ENCODE peak calls at places on chromosome 22, in four cellular contexts. One of them, this sample, is unnamed. For H3K4me1, the result is how much of the 10 kb centered on the place peaks cover.

GRCh38 chr22:29691636-29692326 is 28.0 kb upstream of the CABP7 start:
- DNase-seq in tibial nerve: no peak
- DNase-seq in gastrocnemius medialis: no peak
- DNase-seq in endothelial cell of umbilical vein: no peak
- DNase-seq in this sample: no peak

GRCh38 chr22:37804886-37805857 is 2.6 kb upstream of the GCAT start:
- DNase-seq in tibial nerve: peak
- DNase-seq in gastrocnemius medialis: peak
- DNase-seq in endothelial cell of umbilical vein: peak
- DNase-seq in this sample: peak

GRCh38 chr22:24834845-24835570 is 29.0 kb downstream of the SGSM1 start:
- DNase-seq in tibial nerve: no peak
- DNase-seq in gastrocnemius medialis: no peak
- DNase-seq in endothelial cell of umbilical vein: peak
- DNase-seq in this sample: no peak

GRCh38 chr22:20571531-20572007 is 64.2 kb downstream of the MED15 start:
- DNase-seq in tibial nerve: no peak
- DNase-seq in gastrocnemius medialis: no peak
- DNase-seq in endothelial cell of umbilical vein: peak
- DNase-seq in this sample: no peak

GRCh38 chr22:26524870-26525269 is 12.6 kb upstream of the TFIP11 start:
- DNase-seq in tibial nerve: no peak
- DNase-seq in gastrocnemius medialis: no peak
- DNase-seq in endothelial cell of umbilical vein: no peak
- DNase-seq in this sample: no peak

GRCh38 chr22:27086080-27086479 is 428.7 kb downstream of the MIAT start:
- DNase-seq in tibial nerve: no peak
- DNase-seq in gastrocnemius medialis: no peak
- DNase-seq in endothelial cell of umbilical vein: no peak
- DNase-seq in this sample: no peak

GRCh38 chr22:29243874-29244446 is 23.8 kb downstream of the RHBDD3 start:
- DNase-seq in tibial nerve: no peak
- DNase-seq in gastrocnemius medialis: no peak
- DNase-seq in endothelial cell of umbilical vein: no peak
- DNase-seq in this sample: no peak

GRCh38 chr22:30890689-30891442 is 77.7 kb downstream of the MORC2 start:
- DNase-seq in tibial nerve: no peak
- DNase-seq in gastrocnemius medialis: no peak
- DNase-seq in endothelial cell of umbilical vein: peak
- DNase-seq in this sample: peak

GRCh38 chr22:16932577-16932976 is 75.4 kb downstream of the GAB4 start:
- DNase-seq in tibial nerve: no peak
- DNase-seq in gastrocnemius medialis: peak
- DNase-seq in endothelial cell of umbilical vein: no peak
- DNase-seq in this sample: no peak

GRCh38 chr22:20583471-20583922 is 76.1 kb downstream of the MED15 start:
- DNase-seq in tibial nerve: no peak
- DNase-seq in gastrocnemius medialis: no peak
- DNase-seq in endothelial cell of umbilical vein: no peak
- DNase-seq in this sample: no peak

GRCh38 chr22:20238567-20239062 is 29.5 kb downstream of the RTN4R start:
- DNase-seq in tibial nerve: no peak
- DNase-seq in gastrocnemius medialis: no peak
- DNase-seq in endothelial cell of umbilical vein: peak
- DNase-seq in this sample: peak

GRCh38 chr22:31451709-31452571 is 37.7 kb downstream of the EIF4ENIF1 start:
- DNase-seq in tibial nerve: no peak
- DNase-seq in gastrocnemius medialis: no peak
- DNase-seq in endothelial cell of umbilical vein: peak
- DNase-seq in this sample: no peak

GRCh38 chr22:33519140-33519973 is 400.9 kb downstream of the LARGE1 start:
- DNase-seq in tibial nerve: no peak
- DNase-seq in gastrocnemius medialis: no peak
- DNase-seq in endothelial cell of umbilical vein: no peak
- DNase-seq in this sample: peak

GRCh38 chr22:22042599-22043295 is 60.2 kb upstream of the TOP3B start:
- DNase-seq in tibial nerve: no peak
- DNase-seq in gastrocnemius medialis: no peak
- DNase-seq in endothelial cell of umbilical vein: no peak
- DNase-seq in this sample: no peak

GRCh38 chr22:25114369-25115362 is 85.0 kb upstream of the CRYBB3 start:
- DNase-seq in tibial nerve: no peak
- DNase-seq in gastrocnemius medialis: no peak
- DNase-seq in endothelial cell of umbilical vein: peak
- DNase-seq in this sample: no peak

GRCh38 chr22:47143249-47143938 is 380.9 kb downstream of the TBC1D22A start:
- DNase-seq in tibial nerve: no peak
- DNase-seq in gastrocnemius medialis: no peak
- DNase-seq in endothelial cell of umbilical vein: no peak
- DNase-seq in this sample: no peak

GRCh38 chr22:20319041-20319744 is 667 bp downstream of the DGCR6L start:
- DNase-seq in tibial nerve: no peak
- DNase-seq in gastrocnemius medialis: no peak
- DNase-seq in endothelial cell of umbilical vein: peak
- DNase-seq in this sample: peak

GRCh38 chr22:44186737-44187136 is 6.0 kb downstream of the PARVG start:
- DNase-seq in tibial nerve: no peak
- DNase-seq in gastrocnemius medialis: no peak
- DNase-seq in endothelial cell of umbilical vein: no peak
- DNase-seq in this sample: no peak

GRCh38 chr22:46549971-46550641 is 12.7 kb upstream of the CELSR1 start:
- DNase-seq in tibial nerve: no peak
- DNase-seq in gastrocnemius medialis: no peak
- DNase-seq in endothelial cell of umbilical vein: no peak
- DNase-seq in this sample: no peak

GRCh38 chr22:42662114-42663021 is 13.2 kb upstream of the CYB5R3 start:
- DNase-seq in tibial nerve: peak
- DNase-seq in gastrocnemius medialis: peak
- DNase-seq in endothelial cell of umbilical vein: peak
- DNase-seq in this sample: peak

GRCh38 chr22:41429946-41430332 is 16.7 kb downstream of the TOB2 start:
- DNase-seq in tibial nerve: no peak
- DNase-seq in gastrocnemius medialis: no peak
- DNase-seq in endothelial cell of umbilical vein: no peak
- DNase-seq in this sample: no peak

GRCh38 chr22:37981282-37982011 is 2.9 kb downstream of the SOX10 start:
- DNase-seq in tibial nerve: no peak
- DNase-seq in gastrocnemius medialis: no peak
- DNase-seq in endothelial cell of umbilical vein: no peak
- DNase-seq in this sample: no peak

GRCh38 chr22:46442217-46442853 is 95.1 kb downstream of the CELSR1 start:
- DNase-seq in tibial nerve: no peak
- DNase-seq in gastrocnemius medialis: no peak
- DNase-seq in endothelial cell of umbilical vein: no peak
- DNase-seq in this sample: no peak

GRCh38 chr22:38083931-38084631 is at the start of gene SLC16A8:
- DNase-seq in tibial nerve: no peak
- DNase-seq in gastrocnemius medialis: no peak
- DNase-seq in endothelial cell of umbilical vein: no peak
- DNase-seq in this sample: no peak

GRCh38 chr22:34099278-34099677 is 179.0 kb upstream of the LARGE1 start:
- DNase-seq in tibial nerve: no peak
- DNase-seq in gastrocnemius medialis: no peak
- DNase-seq in endothelial cell of umbilical vein: no peak
- DNase-seq in this sample: no peak

DNA sequence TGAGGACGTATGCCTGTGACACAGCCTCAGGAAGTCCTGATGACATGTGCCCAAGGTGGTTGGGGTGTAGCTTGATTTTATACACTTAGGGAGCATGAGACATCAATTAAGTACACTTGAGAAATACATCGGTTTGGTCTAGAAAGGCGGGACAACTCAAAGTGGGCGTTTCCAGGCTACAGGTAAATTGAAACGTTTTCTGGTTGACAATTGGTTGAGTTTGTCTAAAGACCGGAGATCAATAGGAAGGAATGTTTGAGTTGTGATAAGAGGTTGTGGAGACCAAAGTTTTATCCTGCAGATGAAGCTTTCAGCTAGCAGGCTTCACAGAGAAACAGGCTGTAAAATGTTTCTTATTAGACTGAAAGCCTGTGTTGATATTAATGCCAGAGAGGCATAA is 6.8 kb downstream of the APOL3 start:
- DNase-seq in tibial nerve: no peak
- DNase-seq in gastrocnemius medialis: no peak
- DNase-seq in endothelial cell of umbilical vein: no peak
- DNase-seq in this sample: no peak
- H3K4me1 ChIP-seq in tibial nerve: half or more
- H3K4me1 ChIP-seq in gastrocnemius medialis: half or more
- H3K4me1 ChIP-seq in endothelial cell of umbilical vein: under half
- H3K4me1 ChIP-seq in this sample: under half

DNA sequence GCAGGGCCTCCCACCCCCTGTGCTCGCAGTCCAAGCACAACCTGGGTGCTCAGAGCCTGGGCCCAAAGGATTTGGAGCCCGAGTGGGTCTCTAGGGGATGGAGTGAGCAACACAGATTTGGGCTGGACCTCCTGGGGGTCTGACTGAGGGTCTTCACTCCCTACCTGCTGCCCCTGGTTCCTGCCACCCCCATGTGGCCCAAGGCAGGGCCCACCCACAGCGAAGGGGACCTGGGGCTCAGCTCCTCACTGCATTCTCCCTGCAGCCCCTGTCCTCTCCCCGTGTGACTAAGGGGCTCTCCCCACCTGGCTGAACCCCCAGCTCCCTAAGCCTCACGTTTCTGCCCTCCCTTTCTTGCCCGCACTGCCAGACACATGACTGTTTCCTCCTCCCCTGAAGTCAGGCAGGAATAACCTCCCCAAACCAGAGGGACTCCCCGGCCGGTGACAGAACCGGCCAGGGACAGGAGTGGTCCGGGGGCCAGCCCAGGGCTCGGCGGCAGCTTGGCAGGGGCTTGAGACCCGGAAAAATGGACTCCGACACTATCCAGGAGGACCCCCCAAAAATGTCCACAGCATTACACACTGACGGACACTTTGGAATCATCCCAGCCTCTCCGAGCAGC is 57.9 kb downstream of the BRD1 start:
- DNase-seq in tibial nerve: no peak
- DNase-seq in gastrocnemius medialis: peak
- DNase-seq in endothelial cell of umbilical vein: no peak
- DNase-seq in this sample: no peak
- H3K27ac ChIP-seq in tibial nerve: no peak
- H3K27ac ChIP-seq in gastrocnemius medialis: no peak
- H3K27ac ChIP-seq in endothelial cell of umbilical vein: no peak
- H3K27ac ChIP-seq in this sample: no peak

DNA sequence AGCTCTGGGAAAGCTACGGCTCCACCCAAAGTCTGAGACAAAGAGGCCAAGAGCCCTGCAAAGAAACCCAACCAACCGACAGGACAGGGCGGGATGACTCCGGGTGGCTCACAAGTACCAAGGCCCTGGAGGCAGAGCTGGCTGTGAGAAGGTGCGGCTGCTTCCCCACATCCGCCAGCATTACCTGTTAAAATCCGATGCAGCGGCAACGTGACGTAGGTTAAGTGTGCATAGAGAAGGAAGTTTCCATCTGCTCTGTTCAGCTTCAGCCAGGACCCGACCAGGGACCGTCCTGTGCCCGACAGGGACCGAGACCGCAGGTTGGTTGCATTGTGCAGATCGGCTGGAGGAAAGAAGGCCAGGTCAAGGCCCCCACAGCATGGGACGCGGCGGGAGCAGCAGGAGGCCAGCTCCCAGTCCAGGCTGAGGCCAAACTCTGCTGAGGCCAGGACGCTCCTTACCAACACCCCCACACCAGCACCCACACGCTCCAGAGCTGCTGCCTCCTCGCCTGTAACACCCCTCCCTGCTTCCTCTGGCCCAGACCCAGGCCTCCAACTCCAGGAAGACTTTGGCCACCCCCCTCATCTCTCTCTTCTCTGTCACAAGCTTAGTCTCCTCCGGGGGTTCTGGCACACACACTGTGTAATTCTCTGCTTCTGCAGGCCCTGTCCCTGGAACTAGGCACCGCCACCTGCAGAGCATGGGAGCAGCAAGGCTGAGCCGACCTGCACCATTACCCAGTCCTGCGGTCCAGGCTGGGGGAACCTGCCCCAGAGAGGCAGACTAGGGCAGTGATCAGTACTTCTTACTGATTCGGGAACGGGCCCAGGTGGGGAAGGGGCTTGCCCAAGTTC is 34.1 kb downstream of the NUP50 start:
- DNase-seq in tibial nerve: no peak
- DNase-seq in gastrocnemius medialis: no peak
- DNase-seq in endothelial cell of umbilical vein: no peak
- DNase-seq in this sample: no peak
- TF ChIP-seq POLR2A in tibial nerve: no peak
- TF ChIP-seq POLR2A in gastrocnemius medialis: no peak
- TF ChIP-seq POLR2A in endothelial cell of umbilical vein: no peak
- TF ChIP-seq POLR2A in this sample: no peak

GRCh38 chr22:36344106-36344827 is 43.5 kb downstream of the MYH9 start:
- DNase-seq in tibial nerve: no peak
- DNase-seq in gastrocnemius medialis: no peak
- DNase-seq in endothelial cell of umbilical vein: no peak
- DNase-seq in this sample: no peak

GRCh38 chr22:36341640-36342041 is 46.1 kb downstream of the MYH9 start:
- DNase-seq in tibial nerve: no peak
- DNase-seq in gastrocnemius medialis: no peak
- DNase-seq in endothelial cell of umbilical vein: no peak
- DNase-seq in this sample: peak

GRCh38 chr22:36340621-36341020 is 47.1 kb downstream of the MYH9 start:
- DNase-seq in tibial nerve: no peak
- DNase-seq in gastrocnemius medialis: no peak
- DNase-seq in endothelial cell of umbilical vein: no peak
- DNase-seq in this sample: no peak

GRCh38 chr22:36343070-36343719 is 44.6 kb downstream of the MYH9 start:
- DNase-seq in tibial nerve: no peak
- DNase-seq in gastrocnemius medialis: no peak
- DNase-seq in endothelial cell of umbilical vein: no peak
- DNase-seq in this sample: no peak

DNA sequence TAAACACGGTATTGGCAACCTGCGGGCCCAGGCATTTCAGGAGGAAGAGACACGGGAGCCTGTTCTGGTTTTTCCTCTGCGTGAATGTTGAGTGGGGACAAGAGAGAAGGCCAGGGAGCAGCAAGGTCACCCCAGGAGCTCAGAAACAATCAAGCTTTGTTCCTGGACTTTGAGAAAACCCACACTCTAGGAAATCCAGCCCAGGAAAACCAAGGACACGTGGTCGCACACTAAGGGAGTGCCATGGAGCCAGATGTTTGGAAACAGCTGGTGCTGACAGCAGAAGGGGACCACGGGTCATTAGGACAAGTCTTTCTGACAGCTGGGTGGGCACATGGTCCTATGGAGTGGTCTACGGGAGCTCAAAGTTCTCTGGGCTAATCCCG is 44.1 kb downstream of the MYH9 start:
- DNase-seq in tibial nerve: no peak
- DNase-seq in gastrocnemius medialis: no peak
- DNase-seq in endothelial cell of umbilical vein: peak
- DNase-seq in this sample: no peak
- H3K4me1 ChIP-seq in tibial nerve: half or more
- H3K4me1 ChIP-seq in gastrocnemius medialis: under half
- H3K4me1 ChIP-seq in endothelial cell of umbilical vein: half or more
- H3K4me1 ChIP-seq in this sample: under half

GRCh38 chr22:40218723-40219294 is 41.1 kb downstream of the TNRC6B start:
- DNase-seq in tibial nerve: no peak
- DNase-seq in gastrocnemius medialis: no peak
- DNase-seq in endothelial cell of umbilical vein: no peak
- DNase-seq in this sample: no peak
- H3K27ac ChIP-seq in tibial nerve: no peak
- H3K27ac ChIP-seq in gastrocnemius medialis: peak
- H3K27ac ChIP-seq in endothelial cell of umbilical vein: no peak
- H3K27ac ChIP-seq in this sample: peak

This sample was measured in uterus.